ENCODE peak calls at places on chromosome 7, in nine cellular contexts. T is HCT116, W is GM23338, X is fibroblast of lung, O is hepatocyte, Z is DND-41, S is PC-9, C is PC-3, H is astrocyte. U is an unnamed sample.

GRCh38 chr7:90455163-90456030 is 14.0 kb upstream of the PTTG1IP2 start:
- DNase-seq in O (peak), W (peak), X (peak), S (no peak), Z (no peak), C (peak), H (peak), T (peak), U (peak)

GRCh38 chr7:51629206-51629605 is 312.6 kb upstream of the COBL start:
- DNase-seq in H (peak), S (no peak), O (no peak), C (no peak), X (no peak), W (no peak), Z (no peak), T (no peak), U (no peak)

GRCh38 chr7:90717286-90718060 is 121.4 kb downstream of the CDK14 start:
- DNase-seq in O (peak), C (no peak), S (no peak), X (peak), H (peak), W (no peak), T (no peak), Z (no peak), U (peak)

GRCh38 chr7:44064791-44065430 is 456 bp downstream of the PGAM2 start:
- DNase-seq in X (no peak), W (peak), T (no peak), O (no peak), S (no peak), H (no peak), Z (no peak), C (no peak), U (peak)

GRCh38 chr7:152025077-152025936 is at the start of gene GALNT11:
- DNase-seq in Z (no peak), C (peak), T (peak), X (peak), O (peak), W (peak), H (peak), S (peak), U (peak)

GRCh38 chr7:111082351-111082750 is 8.6 kb upstream of the LRRN3 start:
- DNase-seq in S (no peak), T (no peak), X (no peak), O (no peak), C (no peak), H (peak), Z (peak), W (no peak), U (peak)

GRCh38 chr7:128215281-128215680 is 25.8 kb upstream of the LEP start:
- DNase-seq in C (peak), Z (no peak), X (peak), H (peak), W (no peak), S (no peak), T (no peak), O (no peak), U (no peak)

GRCh38 chr7:47181609-47182264 is 400.2 kb downstream of the TNS3 start:
- DNase-seq in T (no peak), X (no peak), O (no peak), S (no peak), H (no peak), Z (no peak), C (no peak), W (no peak), U (no peak)

GRCh38 chr7:145884716-145885514 is 231.7 kb upstream of the CNTNAP2 start:
- DNase-seq in W (no peak), S (no peak), H (no peak), T (no peak), O (no peak), Z (no peak), X (no peak), C (no peak), U (no peak)

GRCh38 chr7:28013019-28013418 is 167.6 kb downstream of the JAZF1 start:
- DNase-seq in C (no peak), X (no peak), T (no peak), Z (no peak), W (no peak), S (no peak), O (no peak), H (no peak), U (no peak)

GRCh38 chr7:78499283-78499682 is 700.7 kb downstream of the PHTF2 start:
- DNase-seq in Z (no peak), C (no peak), S (no peak), O (no peak), H (no peak), X (no peak), T (no peak), W (no peak), U (no peak)

GRCh38 chr7:12256025-12256570 is 45.0 kb downstream of the TMEM106B start:
- DNase-seq in S (no peak), T (no peak), O (no peak), Z (no peak), H (peak), X (peak), C (peak), W (no peak), U (no peak)

GRCh38 chr7:73521636-73522080 is 435 bp downstream of the BAZ1B start:
- DNase-seq in H (peak), T (no peak), C (peak), O (peak), S (peak), W (peak), Z (no peak), X (no peak), U (no peak)

GRCh38 chr7:1292972-1293830 is 60.5 kb downstream of the UNCX start:
- DNase-seq in S (no peak), H (no peak), T (no peak), X (no peak), C (no peak), O (no peak), Z (no peak), W (no peak), U (no peak)

GRCh38 chr7:128389085-128389814 is 20.5 kb downstream of the IMPDH1 start:
- DNase-seq in S (no peak), H (no peak), T (no peak), X (no peak), O (no peak), Z (no peak), C (no peak), W (peak), U (peak)

GRCh38 chr7:88044069-88044468 is 110.0 kb downstream of the ADAM22 start:
- DNase-seq in Z (no peak), C (no peak), O (no peak), H (no peak), T (no peak), S (no peak), X (no peak), W (no peak), U (no peak)

GRCh38 chr7:73985737-73986141 is 42.2 kb upstream of the ELN start:
- DNase-seq in Z (no peak), H (no peak), T (no peak), O (no peak), W (no peak), C (no peak), X (no peak), S (no peak), U (no peak)

GRCh38 chr7:123961731-123962130 is 36.7 kb downstream of the SPAM1 start:
- DNase-seq in W (no peak), S (no peak), T (no peak), Z (no peak), C (no peak), X (no peak), H (no peak), O (no peak), U (no peak)

GRCh38 chr7:148540041-148540738 is 50.4 kb upstream of the C7orf33 start:
- DNase-seq in Z (no peak), T (peak), C (peak), S (peak), O (peak), X (peak), W (no peak), H (peak), U (peak)

GRCh38 chr7:116327751-116328150 is 117.4 kb downstream of the TES start:
- DNase-seq in W (no peak), O (no peak), C (peak), S (no peak), Z (no peak), X (peak), T (peak), H (peak), U (no peak)

GRCh38 chr7:29995652-29996051 is 6.1 kb upstream of the SCRN1 start:
- DNase-seq in X (no peak), T (no peak), Z (no peak), W (no peak), C (peak), S (no peak), O (no peak), H (no peak), U (no peak)

GRCh38 chr7:107661081-107661864 is 645 bp downstream of the SLC26A4 start:
- DNase-seq in C (peak), T (no peak), O (peak), S (peak), X (peak), H (peak), Z (no peak), W (peak), U (peak)

GRCh38 chr7:127953966-127954365 is 77.3 kb downstream of the LRRC4 start:
- DNase-seq in T (no peak), X (no peak), W (no peak), H (no peak), Z (no peak), S (no peak), O (no peak), C (no peak), U (peak)

GRCh38 chr7:139798221-139798620 is 20.4 kb upstream of the HIPK2 start:
- DNase-seq in C (no peak), S (no peak), X (no peak), H (no peak), Z (no peak), W (peak), T (no peak), O (no peak), U (no peak)

GRCh38 chr7:158687406-158687805 is 17.2 kb downstream of the NCAPG2 start:
- DNase-seq in S (no peak), Z (no peak), C (no peak), W (no peak), H (no peak), X (no peak), T (no peak), O (no peak), U (no peak)

GRCh38 chr7:149767068-149767467 is 6.3 kb downstream of the ZNF467 start:
- DNase-seq in X (no peak), C (no peak), H (no peak), T (no peak), S (no peak), W (no peak), Z (no peak), O (no peak), U (no peak)

GRCh38 chr7:45974540-45975360 is 53.7 kb upstream of the IGFBP3 start:
- DNase-seq in T (no peak), O (no peak), W (no peak), X (no peak), H (no peak), C (no peak), Z (no peak), S (no peak), U (no peak)
- TF ChIP-seq EZH2 in T (no peak), O (no peak), W (no peak), X (no peak), H (no peak), C (no peak), Z (no peak), S (no peak), U (no peak)

GRCh38 chr7:103132995-103133688 is 15.8 kb downstream of the NAPEPLD start:
- DNase-seq in T (no peak), O (no peak), X (no peak), Z (no peak), H (no peak), S (no peak), C (no peak), W (no peak), U (no peak)

GRCh38 chr7:103131225-103131624 is 17.7 kb downstream of the NAPEPLD start:
- DNase-seq in H (no peak), Z (no peak), X (no peak), C (peak), T (no peak), W (no peak), O (no peak), S (no peak), U (no peak)

GRCh38 chr7:103129702-103130557 is 19.0 kb downstream of the NAPEPLD start:
- DNase-seq in T (no peak), S (no peak), W (no peak), X (no peak), O (no peak), H (no peak), C (no peak), Z (no peak), U (no peak)

GRCh38 chr7:103140061-103140460 is 8.8 kb downstream of the NAPEPLD start:
- DNase-seq in Z (no peak), W (no peak), T (no peak), O (no peak), S (no peak), X (no peak), H (no peak), C (no peak), U (no peak)

DNA sequence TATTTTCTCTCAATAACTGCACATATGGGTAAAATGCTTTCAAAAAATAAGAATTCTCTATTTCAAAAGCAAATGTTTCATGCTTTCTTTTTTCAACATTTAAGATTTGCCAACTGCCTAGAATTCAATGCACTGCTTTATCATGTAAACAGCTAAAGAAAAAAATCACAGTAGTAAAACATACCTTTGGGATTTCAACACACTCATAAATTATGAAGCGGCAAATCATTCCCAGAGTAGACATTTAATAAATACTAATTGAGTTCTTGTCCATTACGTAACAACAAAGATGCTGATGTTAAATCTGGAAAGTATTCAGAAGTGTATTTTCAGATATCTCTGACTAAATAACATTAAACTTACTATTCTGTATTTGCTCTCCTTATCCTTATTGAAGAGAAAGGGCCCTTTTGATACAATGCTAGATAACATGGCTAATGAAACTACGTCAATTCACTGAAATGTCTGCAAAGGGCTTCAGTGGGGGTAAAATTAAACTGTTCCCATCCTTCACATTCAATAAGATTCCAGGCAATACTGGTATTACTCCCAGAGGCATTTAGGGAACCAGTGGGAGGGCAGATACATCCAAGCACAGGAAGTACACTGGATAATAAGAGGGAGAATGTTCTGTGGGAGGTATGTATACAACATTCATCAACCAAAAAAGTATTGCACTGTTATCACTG is 13.9 kb downstream of the NAPEPLD start:
- DNase-seq in H (no peak), S (no peak), T (no peak), O (no peak), C (no peak), X (peak), Z (no peak), W (no peak), U (no peak)
- H3K4me2 ChIP-seq in H (no peak), S (no peak), T (no peak), O (no peak), C (no peak), X (no peak), Z (no peak), W (no peak), U (no peak)

DNA sequence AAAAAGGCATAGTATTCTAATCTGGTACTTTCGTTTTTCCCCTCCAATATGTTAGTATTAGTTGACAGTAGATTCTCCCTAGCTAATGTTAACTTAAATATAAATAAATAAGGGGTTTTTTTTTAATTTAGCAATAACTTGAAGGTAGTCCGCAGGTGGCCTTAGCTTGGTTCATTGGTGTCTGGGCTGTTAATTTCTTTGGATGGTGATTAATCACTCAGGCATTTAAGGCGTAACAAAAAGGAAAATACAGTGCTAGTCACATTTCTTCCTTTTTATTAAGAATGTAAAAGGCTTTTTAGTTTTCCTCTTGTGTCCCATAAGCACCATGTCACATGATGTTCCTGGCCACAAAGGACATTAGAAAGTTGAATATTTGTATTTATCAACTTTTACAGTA is 161.0 kb upstream of the POT1 start:
- DNase-seq in X (no peak), W (peak), O (no peak), C (peak), S (peak), H (no peak), T (no peak), Z (no peak), U (no peak)
- TF ChIP-seq EZH2 in X (no peak), W (no peak), O (no peak), C (no peak), S (no peak), H (no peak), T (no peak), Z (no peak), U (no peak)

GRCh38 chr7:2613926-2614613 is 17.7 kb upstream of the TTYH3 start:
- DNase-seq in W (no peak), C (no peak), Z (no peak), H (no peak), X (peak), S (no peak), T (no peak), O (no peak), U (no peak)
- H3K4me2 ChIP-seq in W (no peak), C (peak), Z (no peak), H (peak), X (peak), S (no peak), T (no peak), O (peak), U (no peak)

DNA sequence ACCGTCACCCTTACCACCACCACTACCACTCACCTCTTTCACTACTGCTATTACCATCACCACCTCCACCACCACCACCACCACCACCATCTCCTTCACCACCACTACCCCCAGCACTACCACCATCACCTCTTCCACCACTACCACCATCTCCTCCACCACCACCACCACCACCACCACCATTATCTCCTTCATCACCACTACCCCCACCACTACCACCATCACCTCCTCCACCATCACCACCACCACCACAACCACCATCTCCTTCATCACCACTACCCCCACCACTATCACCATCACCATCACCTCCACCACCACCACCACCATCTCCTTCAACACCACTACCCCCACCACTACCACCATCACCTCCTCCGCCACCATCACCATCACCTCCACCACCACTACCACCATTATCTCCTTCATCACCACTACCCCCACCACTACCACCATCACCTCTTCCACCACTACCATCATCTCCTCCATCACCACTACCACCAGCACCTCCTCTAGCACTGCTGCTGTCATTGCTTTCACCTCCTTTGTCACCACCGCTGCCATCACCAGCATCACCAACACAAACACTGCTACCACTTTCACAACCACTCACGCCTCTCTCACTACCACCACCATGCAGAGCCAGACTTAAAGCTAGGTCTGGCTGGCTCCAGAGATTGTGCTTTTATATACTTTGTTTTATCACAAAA is 109.3 kb downstream of the ICA1 start:
- DNase-seq in X (no peak), C (no peak), H (no peak), W (no peak), S (no peak), T (no peak), Z (no peak), O (no peak), U (no peak)
- TF ChIP-seq EZH2 in X (no peak), C (no peak), H (no peak), W (no peak), S (no peak), T (no peak), Z (no peak), O (no peak), U (no peak)

DNA sequence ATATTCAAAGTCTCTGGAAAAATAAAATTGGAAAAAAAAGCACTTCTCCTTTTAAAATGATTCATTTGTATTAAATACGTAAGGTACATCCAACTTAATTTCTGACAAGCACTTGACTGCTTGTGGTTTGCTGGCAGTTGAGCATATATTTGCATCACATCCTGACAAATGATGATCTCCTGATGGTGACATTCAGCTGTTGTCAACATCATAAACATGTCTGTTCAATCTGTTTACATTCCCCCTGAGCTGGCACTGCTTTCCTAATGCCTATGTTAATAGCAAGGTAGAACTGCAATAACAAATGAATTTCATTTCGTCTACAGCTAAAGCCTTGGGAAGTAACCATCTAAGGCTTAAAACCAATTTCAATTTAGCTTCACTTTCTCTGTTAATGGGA is 24.4 kb downstream of the TSPAN12 start:
- DNase-seq in S (no peak), C (peak), O (no peak), W (no peak), T (no peak), H (no peak), X (peak), Z (no peak), U (no peak)
- H3K4me2 ChIP-seq in S (no peak), C (peak), O (no peak), W (peak), T (no peak), H (no peak), X (no peak), Z (no peak), U (no peak)

GRCh38 chr7:54773472-54774399 is 14.7 kb upstream of the SEC61G start:
- DNase-seq in O (peak), Z (peak), T (peak), X (peak), C (peak), H (peak), W (peak), S (peak), U (peak)
- TF ChIP-seq EZH2 in O (no peak), Z (no peak), T (no peak), X (no peak), C (no peak), H (no peak), W (no peak), S (no peak), U (no peak)

GRCh38 chr7:25868509-25868908 is 283.5 kb upstream of the NFE2L3 start:
- DNase-seq in H (no peak), Z (no peak), T (no peak), S (no peak), X (no peak), W (no peak), C (no peak), O (no peak), U (no peak)
- H3K4me2 ChIP-seq in H (no peak), Z (no peak), T (no peak), S (no peak), X (no peak), W (no peak), C (no peak), O (no peak), U (no peak)

DNA sequence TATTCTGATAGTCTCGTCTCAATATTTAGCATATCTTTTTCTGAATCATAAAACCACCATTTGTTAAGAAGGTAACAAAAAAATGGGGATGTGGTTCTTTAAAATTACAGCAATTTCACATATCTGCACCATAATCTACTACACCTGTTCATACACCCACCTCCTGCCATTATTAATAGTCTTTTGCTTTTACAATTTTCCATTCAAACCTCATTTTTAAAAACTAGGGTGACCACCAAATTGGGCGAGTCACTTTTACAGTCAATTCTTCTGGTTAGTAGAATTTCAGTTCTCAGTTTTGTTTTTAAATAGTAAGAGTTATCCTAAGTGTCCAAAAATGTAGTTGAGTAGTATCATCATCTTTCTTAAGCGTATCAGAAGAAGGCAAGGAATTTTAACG is 48.4 kb upstream of the GSAP start:
- DNase-seq in X (no peak), O (no peak), W (no peak), C (no peak), Z (no peak), H (no peak), T (no peak), S (no peak), U (no peak)
- TF ChIP-seq EZH2 in X (no peak), O (no peak), W (no peak), C (no peak), Z (no peak), H (no peak), T (no peak), S (no peak), U (no peak)

GRCh38 chr7:131692131-131692960 is 135.9 kb upstream of the PODXL start:
- DNase-seq in S (peak), H (peak), T (peak), C (peak), O (peak), X (peak), Z (peak), W (peak), U (peak)
- H3K4me2 ChIP-seq in S (no peak), H (peak), T (peak), C (no peak), O (peak), X (no peak), Z (no peak), W (peak), U (peak)